ENCODE peak calls at places on chromosomes 12 and 14, in eight cellular contexts. N, I, E, O, F, Q, D and P are unnamed samples.

GRCh38 chr12:6867407-6868210 is at the start of gene TPI1:
- DNase-seq in N (peak), I (peak), E (peak), O (no peak), F (peak), Q (peak), D (peak), P (peak)

GRCh38 chr12:46153267-46153872 is 115.5 kb downstream of the SLC38A1 start:
- DNase-seq in N (peak), I (no peak), E (peak), O (no peak), F (peak), Q (no peak), D (no peak), P (peak)

GRCh38 chr14:61561144-61561543 is 134.2 kb upstream of the HIF1A start:
- DNase-seq in N (peak), I (no peak), E (peak), O (no peak), F (no peak), Q (no peak), D (no peak), P (no peak)

GRCh38 chr12:31687101-31687527 is 27.6 kb downstream of the ETFBKMT start:
- DNase-seq in N (no peak), I (no peak), E (no peak), O (no peak), F (peak), Q (no peak), D (peak), P (no peak)

GRCh38 chr14:55255979-55256378 is 15.2 kb upstream of the FBXO34 start:
- DNase-seq in N (no peak), I (no peak), E (no peak), O (no peak), F (no peak), Q (no peak), D (no peak), P (no peak)

GRCh38 chr12:124441443-124442190 is 125.8 kb downstream of the NCOR2 start:
- DNase-seq in N (peak), I (peak), E (no peak), O (peak), F (no peak), Q (peak), D (no peak), P (peak)

GRCh38 chr14:73612339-73613045 is at the start of gene ACOT6:
- DNase-seq in N (peak), I (peak), E (peak), O (peak), F (no peak), Q (peak), D (peak), P (peak)

GRCh38 chr12:69388371-69388770 is 28.8 kb downstream of the YEATS4 start:
- DNase-seq in N (peak), I (no peak), E (no peak), O (peak), F (peak), Q (no peak), D (peak), P (no peak)

GRCh38 chr14:92959761-92960680 is 37.1 kb downstream of the CHGA start:
- DNase-seq in N (no peak), I (no peak), E (no peak), O (no peak), F (no peak), Q (peak), D (no peak), P (no peak)

GRCh38 chr12:47458273-47458672 is 247.6 kb downstream of the RPAP3 start:
- DNase-seq in N (peak), I (no peak), E (no peak), O (no peak), F (no peak), Q (no peak), D (no peak), P (no peak)
- H3K4me3 ChIP-seq in N (no peak), I (no peak), E (no peak), O (no peak), F (no peak), Q (no peak), D (no peak), P (no peak)

GRCh38 chr12:9113296-9113986 is 2.3 kb downstream of the A2M start:
- DNase-seq in N (no peak), I (no peak), E (no peak), O (no peak), F (no peak), Q (no peak), D (no peak), P (no peak)

GRCh38 chr12:9109737-9110491 is 5.8 kb downstream of the A2M start:
- DNase-seq in N (no peak), I (no peak), E (no peak), O (no peak), F (no peak), Q (no peak), D (no peak), P (no peak)

GRCh38 chr12:9113987-9114309 is 1.8 kb downstream of the A2M start:
- DNase-seq in N (no peak), I (no peak), E (no peak), O (no peak), F (no peak), Q (no peak), D (no peak), P (no peak)

GRCh38 chr12:9111525-9111924 is 4.2 kb downstream of the A2M start:
- DNase-seq in N (no peak), I (no peak), E (no peak), O (no peak), F (no peak), Q (no peak), D (no peak), P (no peak)

GRCh38 chr12:9112076-9112853 is 3.5 kb downstream of the A2M start:
- DNase-seq in N (no peak), I (no peak), E (no peak), O (no peak), F (no peak), Q (no peak), D (no peak), P (no peak)
- H3K4me3 ChIP-seq in N (no peak), I (no peak), E (no peak), O (no peak), F (no peak), Q (peak), D (no peak), P (no peak)

DNA sequence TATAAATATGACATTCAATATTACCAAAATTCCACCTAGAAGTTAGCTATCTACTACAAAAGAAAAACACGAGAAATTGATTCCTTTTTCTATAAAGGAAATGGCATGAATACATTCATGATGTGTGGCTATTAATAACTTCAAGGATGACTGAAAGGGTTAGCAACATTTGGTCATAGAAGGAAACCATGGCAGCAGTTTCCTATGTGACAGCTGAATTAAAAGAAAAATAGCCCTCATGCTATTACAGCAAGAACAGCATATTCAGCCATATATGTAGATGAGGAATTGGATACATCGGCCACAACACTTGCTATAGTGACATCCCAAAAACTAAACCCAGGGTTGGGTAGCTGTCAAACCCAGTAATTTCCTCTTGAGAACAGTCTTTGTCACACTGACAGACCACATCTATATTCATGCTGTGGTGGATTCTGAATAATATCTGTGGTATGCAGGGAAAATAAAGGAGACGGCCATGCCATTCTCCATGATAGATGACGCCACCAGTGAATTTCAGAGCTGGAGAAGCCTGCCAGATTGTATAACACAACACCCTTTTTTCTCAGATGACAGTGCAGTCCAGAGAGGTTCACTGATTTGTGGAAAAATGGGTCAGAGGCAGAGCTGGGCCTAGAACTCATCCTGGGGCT is 32.5 kb downstream of the EFCAB11 start:
- DNase-seq in N (peak), I (no peak), E (no peak), O (peak), F (no peak), Q (no peak), D (no peak), P (no peak)
- H3K4me3 ChIP-seq in N (no peak), I (no peak), E (no peak), O (no peak), F (no peak), Q (no peak), D (no peak), P (no peak)

GRCh38 chr14:91396959-91397815 is 20.4 kb downstream of the CCDC88C start:
- DNase-seq in N (no peak), I (no peak), E (no peak), O (no peak), F (peak), Q (no peak), D (peak), P (peak)
- H3K4me3 ChIP-seq in N (no peak), I (no peak), E (no peak), O (no peak), F (peak), Q (no peak), D (peak), P (no peak)

GRCh38 chr12:100138048-100138907 is 4.4 kb downstream of the BLTP3B start:
- DNase-seq in N (peak), I (no peak), E (no peak), O (no peak), F (no peak), Q (no peak), D (no peak), P (no peak)
- H3K4me3 ChIP-seq in N (no peak), I (no peak), E (no peak), O (no peak), F (no peak), Q (no peak), D (no peak), P (no peak)

GRCh38 chr12:92926549-92926948 is 2.5 kb downstream of the EEA1 start:
- DNase-seq in N (no peak), I (no peak), E (peak), O (no peak), F (no peak), Q (no peak), D (no peak), P (no peak)

GRCh38 chr12:92928431-92928961 is 599 bp downstream of the EEA1 start:
- DNase-seq in N (peak), I (peak), E (no peak), O (no peak), F (no peak), Q (peak), D (peak), P (no peak)

GRCh38 chr12:92928962-92929915 is at the start of gene EEA1:
- DNase-seq in N (peak), I (peak), E (peak), O (peak), F (peak), Q (peak), D (peak), P (peak)

GRCh38 chr12:92927436-92928116 is 1.5 kb downstream of the EEA1 start:
- DNase-seq in N (peak), I (no peak), E (peak), O (peak), F (peak), Q (no peak), D (peak), P (peak)

GRCh38 chr12:92927055-92927435 is 2.0 kb downstream of the EEA1 start:
- DNase-seq in N (peak), I (peak), E (peak), O (peak), F (peak), Q (no peak), D (no peak), P (no peak)
- H3K4me3 ChIP-seq in N (peak), I (peak), E (peak), O (peak), F (no peak), Q (no peak), D (peak), P (no peak)